ENCODE peak calls at places on chromosomes 12 and 14, in five cellular contexts. Y is thoracic aorta; Z is mucosa of descending colon; U is CD8-positive, alpha-beta T cell; S is NT2/D1. P is an unnamed sample. For H3K36me3, H3K4me1 and H3K9me3, the result is how much of the 10 kb centered on the place peaks cover.

GRCh38 chr12:112096667-112097066 is 11.9 kb downstream of the NAA25 start:
- DNase-seq in Y (no peak), Z (no peak), U (no peak), S (no peak), P (no peak)

GRCh38 chr12:114998118-114998771 is 314.3 kb upstream of the TBX3 start:
- DNase-seq in Y (no peak), Z (no peak), U (no peak), S (no peak), P (no peak)

GRCh38 chr14:44846232-44846824 is 115.4 kb downstream of the KLHL28 start:
- DNase-seq in Y (no peak), Z (peak), U (no peak), S (peak), P (peak)

GRCh38 chr12:48002179-48002601 is 2.1 kb downstream of the COL2A1 start:
- DNase-seq in Y (no peak), Z (no peak), U (no peak), S (no peak), P (peak)

GRCh38 chr12:131835616-131836171 is 7.5 kb downstream of the MMP17 start:
- DNase-seq in Y (no peak), Z (no peak), U (no peak), S (no peak), P (no peak)

GRCh38 chr14:61841145-61841544 is 78.9 kb downstream of the SNAPC1 start:
- DNase-seq in Y (no peak), Z (no peak), U (no peak), S (no peak), P (no peak)

GRCh38 chr12:32051511-32052299 is 54.9 kb upstream of the BICD1 start:
- DNase-seq in Y (no peak), Z (no peak), U (no peak), S (no peak), P (no peak)

GRCh38 chr12:32532951-32533350 is 133.6 kb downstream of the FGD4 start:
- DNase-seq in Y (no peak), Z (no peak), U (no peak), S (no peak), P (no peak)

GRCh38 chr14:74506408-74506807 is 12.8 kb downstream of the ISCA2 start:
- DNase-seq in Y (no peak), Z (no peak), U (no peak), S (no peak), P (no peak)

GRCh38 chr14:99976021-99976420 is 89.2 kb upstream of the EVL start:
- DNase-seq in Y (no peak), Z (no peak), U (no peak), S (no peak), P (no peak)

GRCh38 chr12:46944104-46944503 is 118.3 kb upstream of the SLC38A4 start:
- DNase-seq in Y (no peak), Z (no peak), U (no peak), S (no peak), P (no peak)

GRCh38 chr12:113135178-113136127 is at the start of gene RASAL1:
- DNase-seq in Y (no peak), Z (peak), U (peak), S (peak), P (peak)

GRCh38 chr12:23827353-23827752 is 122.1 kb downstream of the SOX5 start:
- DNase-seq in Y (no peak), Z (no peak), U (no peak), S (no peak), P (no peak)

GRCh38 chr12:293199-293598 is 30.6 kb upstream of the SLC6A13 start:
- DNase-seq in Y (no peak), Z (no peak), U (no peak), S (no peak), P (no peak)

GRCh38 chr12:115553622-115554021 is 723.9 kb downstream of the MED13L start:
- DNase-seq in Y (no peak), Z (no peak), U (no peak), S (no peak), P (no peak)

GRCh38 chr14:29926228-29926627 is 1.4 kb downstream of the PRKD1 start:
- DNase-seq in Y (no peak), Z (no peak), U (no peak), S (no peak), P (peak)

GRCh38 chr12:79414252-79414651 is 276.5 kb downstream of the PAWR start:
- DNase-seq in Y (no peak), Z (peak), U (no peak), S (no peak), P (no peak)

GRCh38 chr14:60862283-60862682 is 118.6 kb downstream of the TRMT5 start:
- DNase-seq in Y (no peak), Z (peak), U (no peak), S (no peak), P (peak)

GRCh38 chr14:104771374-104771773 is 18.4 kb downstream of the SIVA1 start:
- DNase-seq in Y (no peak), Z (no peak), U (no peak), S (no peak), P (no peak)

GRCh38 chr14:104774453-104775072 is 21.0 kb downstream of the AKT1 start:
- DNase-seq in Y (no peak), Z (no peak), U (no peak), S (no peak), P (no peak)

GRCh38 chr14:104773505-104774452 is 20.8 kb downstream of the SIVA1 start:
- DNase-seq in Y (no peak), Z (no peak), U (no peak), S (no peak), P (no peak)

GRCh38 chr14:104771918-104772706 is 19.2 kb downstream of the SIVA1 start:
- DNase-seq in Y (no peak), Z (no peak), U (no peak), S (no peak), P (no peak)

DNA sequence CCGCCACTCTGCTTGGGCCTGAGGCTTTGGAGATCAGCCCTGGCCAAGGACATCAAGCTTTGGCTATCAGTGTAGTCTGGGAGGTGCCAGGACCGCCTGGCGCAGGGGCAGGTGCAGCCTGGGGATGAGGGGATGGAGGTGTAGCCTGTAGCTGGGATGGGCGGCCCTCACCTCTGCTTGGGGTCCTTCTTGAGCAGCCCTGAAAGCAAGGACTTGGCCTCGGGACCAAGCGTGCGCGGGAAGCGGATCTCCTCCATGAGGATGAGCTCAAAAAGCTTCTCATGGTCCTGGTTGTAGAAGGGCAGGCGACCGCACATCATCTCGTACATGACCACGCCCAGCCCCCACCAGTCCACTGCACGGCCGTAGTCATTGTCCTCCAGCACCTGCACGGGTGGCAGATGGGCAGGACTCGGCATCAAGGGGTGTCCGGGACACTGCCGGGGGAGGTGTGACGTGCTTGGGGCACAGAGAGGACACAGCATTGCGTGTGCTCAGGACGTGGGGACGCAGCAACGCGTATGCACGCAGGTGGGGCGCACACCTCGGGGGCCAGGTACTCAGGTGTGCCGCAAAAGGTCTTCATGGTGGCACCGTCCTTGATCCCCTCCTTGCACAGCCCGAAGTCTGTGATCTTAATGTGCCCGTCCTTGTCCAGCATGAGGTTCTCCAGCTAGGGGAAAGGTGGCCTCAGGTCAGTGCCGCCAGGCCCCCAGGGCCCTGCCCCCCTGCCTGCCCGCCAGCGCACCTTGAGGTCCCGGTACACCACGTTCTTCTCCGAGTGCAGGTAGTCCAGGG is 20.0 kb downstream of the SIVA1 start:
- DNase-seq in Y (no peak), Z (no peak), U (no peak), S (no peak), P (no peak)
- H3K36me3 ChIP-seq in Y (under half), Z (under half), U (under half), S (half or more), P (half or more)

GRCh38 chr12:124920353-124920935 is 6.0 kb upstream of the UBC start:
- DNase-seq in Y (no peak), Z (no peak), U (no peak), S (no peak), P (peak)

GRCh38 chr12:124917135-124917840 is 2.8 kb upstream of the UBC start:
- DNase-seq in Y (peak), Z (peak), U (peak), S (peak), P (peak)

GRCh38 chr12:124916370-124917134 is 2.1 kb upstream of the UBC start:
- DNase-seq in Y (peak), Z (peak), U (no peak), S (no peak), P (peak)

GRCh38 chr12:124919646-124920352 is 5.3 kb upstream of the UBC start:
- DNase-seq in Y (no peak), Z (peak), U (no peak), S (no peak), P (no peak)

DNA sequence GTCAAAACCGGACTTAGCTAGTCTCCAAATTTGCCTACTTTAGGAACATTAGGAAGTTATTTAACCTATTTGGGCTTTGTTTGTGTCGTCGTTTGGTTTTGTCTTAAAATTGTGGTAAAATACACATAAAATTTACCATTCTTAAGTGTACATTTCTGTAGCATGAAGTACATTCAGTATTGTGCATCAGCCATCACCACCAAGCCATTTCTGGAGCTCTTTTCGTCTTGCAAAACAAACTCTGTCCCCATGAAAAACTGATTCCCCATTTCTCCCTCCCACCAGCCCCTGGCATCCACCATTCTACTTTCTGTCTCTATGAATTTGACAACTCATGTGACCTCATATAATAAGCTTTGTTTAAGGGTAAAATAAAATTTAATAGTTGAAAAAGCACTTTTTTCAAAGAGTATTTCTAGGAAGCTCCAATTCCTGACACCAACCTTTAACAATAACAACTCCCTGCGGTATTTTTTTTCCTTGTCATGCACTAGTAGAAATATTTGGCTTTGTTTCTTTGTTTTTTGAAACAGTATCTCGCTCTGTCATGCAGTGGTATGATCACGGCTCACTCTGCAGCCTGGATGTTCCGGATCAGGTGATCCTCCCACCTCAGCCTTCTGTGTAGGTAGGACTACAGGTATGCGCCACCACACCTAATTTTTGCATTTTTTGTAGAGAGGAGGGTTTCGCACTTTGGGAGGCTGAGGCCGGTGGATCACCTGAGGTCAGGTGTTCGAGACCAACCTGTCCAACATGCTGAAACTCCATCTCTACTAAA is 3.6 kb upstream of the UBC start:
- DNase-seq in Y (no peak), Z (peak), U (no peak), S (no peak), P (no peak)
- H3K4me1 ChIP-seq in Y (under half), Z (under half), U (half or more), S (under half), P (half or more)

DNA sequence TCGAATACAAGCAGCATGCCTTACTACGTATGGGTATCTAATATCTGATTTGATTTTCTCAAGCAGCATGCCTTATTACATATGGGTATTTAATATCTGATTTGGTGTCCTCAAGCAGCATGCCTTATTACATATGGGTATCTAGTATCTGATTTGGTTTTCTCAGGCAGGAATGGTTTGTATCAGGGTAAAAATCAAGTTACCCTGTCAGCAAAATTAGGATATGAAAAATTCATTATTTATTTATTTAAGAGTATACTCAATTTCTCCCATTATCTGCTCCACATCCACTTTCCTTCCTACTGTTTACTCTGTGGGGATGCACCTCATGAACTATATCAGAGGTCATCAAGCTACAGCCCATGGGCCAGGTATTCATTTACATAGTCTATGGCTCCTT is 21.9 kb downstream of the ZNF891 start:
- DNase-seq in Y (no peak), Z (no peak), U (no peak), S (no peak), P (no peak)
- H3K9me3 ChIP-seq in Y (half or more), Z (half or more), U (half or more), S (half or more), P (under half)

GRCh38 chr12:54240971-54241588 is 38.8 kb downstream of the CBX5 start:
- DNase-seq in Y (no peak), Z (no peak), U (no peak), S (no peak), P (no peak)
- H3K36me3 ChIP-seq in Y (under half), Z (under half), U (under half), S (half or more), P (half or more)

GRCh38 chr12:116736962-116737773 is 701 bp downstream of the SPRING1 start:
- DNase-seq in Y (no peak), Z (peak), U (no peak), S (no peak), P (no peak)
- H3K4me1 ChIP-seq in Y (under half), Z (under half), U (under half), S (under half), P (under half)